ENCODE peak calls at places on chromosomes 16 and 17, in six cellular contexts. O is A673, B is right atrium auricular region, J is heart right ventricle, I is PC-3, G is tibial artery. Z is an unnamed sample.

GRCh38 chr17:76008208-76008607 is 7.6 kb downstream of the CDK3 start:
- DNase-seq in I (peak; percentile 0), J (no peak), O (no peak), G (no peak), B (no peak), Z (no peak)

GRCh38 chr16:72286936-72287620 is 115.1 kb upstream of the PMFBP1 start:
- DNase-seq in I (no peak), B (no peak), O (no peak), J (no peak), G (no peak), Z (no peak)

GRCh38 chr16:54093281-54093680 is 193.3 kb downstream of the IRX3 start:
- DNase-seq in I (no peak), O (no peak), J (no peak), G (no peak), B (no peak), Z (peak; percentile 85)

GRCh38 chr17:50056217-50056960 is 479 bp downstream of the ITGA3 start:
- DNase-seq in B (peak; percentile 62), O (peak; percentile 64), J (no peak), G (peak; percentile 46), I (peak; percentile 67), Z (peak; percentile 66)

GRCh38 chr17:5472511-5472910 is 3.7 kb upstream of the DHX33 start:
- DNase-seq in I (no peak), G (no peak), O (no peak), B (no peak), J (no peak), Z (no peak)

GRCh38 chr17:41648411-41649195 is 24.2 kb upstream of the KRT17 start:
- DNase-seq in O (peak; percentile 82), I (peak; percentile 78), G (peak; percentile 79), J (peak; percentile 84), B (peak; percentile 86), Z (peak; percentile 90)

GRCh38 chr16:26863971-26864370 is 202.8 kb upstream of the C16orf82 start:
- DNase-seq in I (no peak), B (no peak), G (no peak), O (no peak), J (no peak), Z (no peak)

GRCh38 chr16:14284930-14285541 is 213.9 kb downstream of the MRTFB start:
- DNase-seq in G (peak; percentile 56), O (peak; percentile 82), B (no peak), I (peak; percentile 60), J (no peak), Z (peak; percentile 76)

GRCh38 chr17:43545383-43545632 is 832 bp downstream of the ETV4 start:
- DNase-seq in I (no peak), B (no peak), G (no peak), O (peak; percentile 26), J (no peak), Z (no peak)

GRCh38 chr16:89920723-89921122 is 2.1 kb downstream of the MC1R start:
- DNase-seq in B (no peak), G (no peak), O (no peak), I (no peak), J (no peak), Z (peak; percentile 41)

GRCh38 chr16:16033208-16033717 is 83.8 kb downstream of the ABCC1 start:
- DNase-seq in J (no peak), O (no peak), G (no peak), B (no peak), I (no peak), Z (no peak)

GRCh38 chr16:24645739-24646645 is 83.5 kb upstream of the TNRC6A start:
- DNase-seq in I (peak; percentile 98), B (no peak), J (no peak), G (no peak), O (peak; percentile 87), Z (peak; percentile 45)

GRCh38 chr17:81909966-81910839 is 996 bp downstream of the PCYT2 start:
- DNase-seq in O (no peak), I (no peak), G (no peak), B (no peak), J (no peak), Z (no peak)

GRCh38 chr17:69502488-69502887 is 88.0 kb downstream of the MAP2K6 start:
- DNase-seq in J (no peak), I (no peak), O (no peak), G (no peak), B (no peak), Z (no peak)

DNA sequence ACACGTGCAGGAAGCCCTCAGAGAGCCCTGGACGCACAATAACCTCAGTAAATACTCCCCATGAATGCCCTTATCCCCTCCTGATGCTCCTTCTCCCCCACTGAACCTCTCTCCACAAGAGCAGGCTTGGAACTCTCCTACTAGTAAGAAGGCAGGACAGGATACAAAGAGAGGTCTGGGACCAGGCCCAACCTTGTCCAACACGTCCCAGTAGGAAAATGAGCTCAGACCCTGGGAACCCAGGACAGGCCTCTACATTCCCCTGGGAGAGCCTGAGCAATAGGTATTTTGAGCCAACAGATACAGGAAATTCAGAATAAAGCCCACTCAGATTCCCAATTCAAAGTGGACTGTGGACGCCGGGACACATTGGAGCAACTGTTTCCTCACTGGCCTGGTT is 19.2 kb downstream of the ZNF423 start:
- DNase-seq in J (no peak), I (no peak), O (no peak), G (no peak), B (no peak), Z (no peak)
- H3K4me1 ChIP-seq in J (peaks cover 65% of the 10 kb centered on the region), I (no peaks in the 10 kb centered on the region), O (peaks cover 38% of the 10 kb centered on the region), G (peaks cover 73% of the 10 kb centered on the region), B (peaks cover 81% of the 10 kb centered on the region), Z (peaks cover 8% of the 10 kb centered on the region)

GRCh38 chr17:65941500-65941899 is 250.4 kb downstream of the CEP112 start:
- DNase-seq in B (no peak), J (no peak), G (no peak), I (peak; percentile 27), O (peak; percentile 7), Z (no peak)
- TF ChIP-seq CTCF in B (peak; percentile 10), J (no peak), G (no peak), I (peak; percentile 46), O (no peak), Z (no peak)

GRCh38 chr16:35352431-35352830 is 1893.0 kb downstream of the TP53TG3F start:
- DNase-seq in O (no peak), I (no peak), J (no peak), B (no peak), G (no peak), Z (no peak)
- H3K9me3 ChIP-seq in O (peaks cover 35% of the 10 kb centered on the region), I (peaks cover 5% of the 10 kb centered on the region), J (peaks cover 21% of the 10 kb centered on the region), B (no peaks in the 10 kb centered on the region), G (no peaks in the 10 kb centered on the region), Z (no peaks in the 10 kb centered on the region)

GRCh38 chr16:84047626-84048025 is 5.0 kb upstream of the SLC38A8 start:
- DNase-seq in B (no peak), I (no peak), J (no peak), G (no peak), O (no peak), Z (no peak)

GRCh38 chr16:84050316-84050715 is 7.7 kb upstream of the SLC38A8 start:
- DNase-seq in G (no peak), I (no peak), B (no peak), O (no peak), J (no peak), Z (no peak)

GRCh38 chr16:84049403-84050060 is 6.9 kb upstream of the SLC38A8 start:
- DNase-seq in I (no peak), J (no peak), G (no peak), B (no peak), O (no peak), Z (no peak)

GRCh38 chr16:84048306-84048705 is 5.7 kb upstream of the SLC38A8 start:
- DNase-seq in I (peak; percentile 28), J (no peak), O (no peak), B (no peak), G (no peak), Z (no peak)

GRCh38 chr16:84048871-84049270 is 6.3 kb upstream of the SLC38A8 start:
- DNase-seq in G (no peak), I (no peak), O (no peak), J (no peak), B (no peak), Z (no peak)
- H3K4me1 ChIP-seq in G (no peaks in the 10 kb centered on the region), I (no peaks in the 10 kb centered on the region), O (no peaks in the 10 kb centered on the region), J (peaks cover 5% of the 10 kb centered on the region), B (peaks cover 1% of the 10 kb centered on the region), Z (peaks cover under 1% of the 10 kb centered on the region)

GRCh38 chr17:65332375-65332774 is 195.2 kb downstream of the RGS9 start:
- DNase-seq in O (no peak), J (no peak), B (no peak), G (no peak), I (peak; percentile 71), Z (no peak)
- TF ChIP-seq CTCF in O (no peak), J (no peak), B (no peak), G (no peak), I (no peak), Z (no peak)

GRCh38 chr17:22514767-22515320 is 822.5 kb downstream of the KCNJ18 start:
- DNase-seq in G (no peak), B (no peak), J (no peak), I (no peak), O (no peak), Z (no peak)

GRCh38 chr17:22514315-22514714 is 822.0 kb downstream of the KCNJ18 start:
- DNase-seq in B (no peak), I (no peak), G (no peak), O (no peak), J (no peak), Z (no peak)

GRCh38 chr17:22516861-22517636 is 824.7 kb downstream of the KCNJ18 start:
- DNase-seq in G (no peak), O (no peak), B (no peak), J (no peak), I (no peak), Z (no peak)

GRCh38 chr17:22517716-22518115 is 825.4 kb downstream of the KCNJ18 start:
- DNase-seq in I (no peak), O (no peak), J (no peak), G (no peak), B (no peak), Z (no peak)

DNA sequence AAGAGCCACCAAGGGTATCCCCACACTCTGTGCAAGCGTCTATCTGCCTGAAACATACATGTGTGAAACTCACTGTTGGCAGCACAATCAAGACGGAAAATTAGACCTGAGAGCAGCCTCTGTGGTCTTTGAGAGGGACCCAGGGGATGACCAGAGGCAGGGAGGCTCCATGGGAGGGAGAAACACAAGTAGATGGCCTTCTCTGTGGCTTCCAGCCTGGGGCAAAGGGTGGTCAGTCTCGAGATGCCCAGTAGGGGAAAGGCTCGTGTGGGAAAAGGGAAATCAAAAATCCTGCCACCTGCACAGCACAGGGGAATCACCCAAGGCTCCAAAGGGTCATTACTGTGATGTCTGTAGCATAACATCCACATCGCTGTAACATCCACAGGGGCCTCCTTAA is 823.3 kb downstream of the KCNJ18 start:
- DNase-seq in B (no peak), I (no peak), J (no peak), O (no peak), G (no peak), Z (no peak)
- H3K9me3 ChIP-seq in B (no peaks in the 10 kb centered on the region), I (no peaks in the 10 kb centered on the region), J (peaks cover 24% of the 10 kb centered on the region), O (no peaks in the 10 kb centered on the region), G (no peaks in the 10 kb centered on the region), Z (no peaks in the 10 kb centered on the region)

GRCh38 chr17:78408476-78409020 is 30.1 kb downstream of the PGS1 start:
- DNase-seq in I (no peak), B (no peak), J (no peak), G (no peak), O (no peak), Z (no peak)
- H3K4me1 ChIP-seq in I (peaks cover 15% of the 10 kb centered on the region), B (peaks cover 58% of the 10 kb centered on the region), J (peaks cover 51% of the 10 kb centered on the region), G (peaks cover 12% of the 10 kb centered on the region), O (no peaks in the 10 kb centered on the region), Z (peaks cover 20% of the 10 kb centered on the region)